ENCODE peak calls at places on chromosomes 6 and 20, in six cellular contexts. O, G, U, W, J and L are unnamed samples.

GRCh38 chr6:13767121-13767794 is 47.1 kb downstream of the MCUR1 start:
- DNase-seq in O (peak), G (peak), U (peak), W (peak), J (no peak), L (peak)

GRCh38 chr6:129416337-129416990 is 293.5 kb downstream of the ARHGAP18 start:
- DNase-seq in O (no peak), G (no peak), U (no peak), W (no peak), J (no peak), L (no peak)

GRCh38 chr20:24963672-24964517 is 14.8 kb downstream of the CST7 start:
- DNase-seq in O (no peak), G (no peak), U (peak), W (no peak), J (no peak), L (no peak)

GRCh38 chr6:106562001-106562400 is 67.3 kb downstream of the RTN4IP1 start:
- DNase-seq in O (no peak), G (no peak), U (no peak), W (no peak), J (no peak), L (no peak)

GRCh38 chr6:87941556-87942358 is 105.9 kb upstream of the SPACA1 start:
- DNase-seq in O (no peak), G (no peak), U (no peak), W (no peak), J (no peak), L (no peak)

GRCh38 chr6:90375681-90376439 is 79.2 kb upstream of the BACH2 start:
- DNase-seq in O (no peak), G (no peak), U (no peak), W (no peak), J (no peak), L (no peak)

GRCh38 chr6:106448000-106448426 is 87.5 kb downstream of the CRYBG1 start:
- DNase-seq in O (peak), G (no peak), U (no peak), W (peak), J (no peak), L (no peak)

GRCh38 chr20:830011-830521 is 3.4 kb upstream of the FAM110A start:
- DNase-seq in O (no peak), G (no peak), U (no peak), W (no peak), J (no peak), L (no peak)

GRCh38 chr6:19450651-19451050 is 386.5 kb upstream of the ID4 start:
- DNase-seq in O (no peak), G (no peak), U (no peak), W (no peak), J (no peak), L (no peak)

GRCh38 chr6:154518386-154518785 is 7.9 kb upstream of the CNKSR3 start:
- DNase-seq in O (no peak), G (no peak), U (no peak), W (no peak), J (no peak), L (no peak)

GRCh38 chr6:6002005-6002808 is 4.5 kb downstream of the NRN1 start:
- DNase-seq in O (no peak), G (no peak), U (no peak), W (no peak), J (no peak), L (no peak)

GRCh38 chr6:18362058-18362561 is 25.0 kb upstream of the RNF144B start:
- DNase-seq in O (no peak), G (peak), U (no peak), W (no peak), J (no peak), L (no peak)

GRCh38 chr20:774680-775057 is 6.4 kb upstream of the SLC52A3 start:
- DNase-seq in O (no peak), G (no peak), U (peak), W (no peak), J (no peak), L (no peak)

GRCh38 chr6:24980507-24981384 is 45.0 kb upstream of the RIPOR2 start:
- DNase-seq in O (no peak), G (no peak), U (no peak), W (no peak), J (no peak), L (no peak)

GRCh38 chr6:106764353-106764980 is 135.1 kb downstream of the QRSL1 start:
- DNase-seq in O (no peak), G (no peak), U (no peak), W (no peak), J (no peak), L (no peak)

GRCh38 chr20:32465092-32465900 is 107.2 kb downstream of the ASXL1 start:
- DNase-seq in O (no peak), G (peak), U (no peak), W (peak), J (no peak), L (peak)

GRCh38 chr6:31351734-31352496 is 5.1 kb downstream of the HLA-B start:
- DNase-seq in O (peak), G (no peak), U (no peak), W (no peak), J (no peak), L (no peak)

GRCh38 chr6:138088307-138088744 is 18.9 kb downstream of the PERP start:
- DNase-seq in O (no peak), G (no peak), U (no peak), W (no peak), J (no peak), L (no peak)

GRCh38 chr6:165659945-165660862 is 2.8 kb downstream of the PDE10A start:
- DNase-seq in O (no peak), G (no peak), U (peak), W (no peak), J (no peak), L (no peak)

GRCh38 chr6:958531-958930 is 265.6 kb upstream of the EXOC2 start:
- DNase-seq in O (no peak), G (no peak), U (no peak), W (no peak), J (no peak), L (no peak)

GRCh38 chr6:31122803-31123706 is 2.8 kb upstream of the CDSN start:
- DNase-seq in O (no peak), G (peak), U (no peak), W (peak), J (no peak), L (peak)

GRCh38 chr6:113901482-113901881 is 44.3 kb downstream of the MARCKS start:
- DNase-seq in O (no peak), G (no peak), U (no peak), W (no peak), J (no peak), L (no peak)

GRCh38 chr6:68740828-68741500 is 105.9 kb downstream of the ADGRB3 start:
- DNase-seq in O (no peak), G (no peak), U (no peak), W (no peak), J (no peak), L (no peak)

GRCh38 chr6:154230910-154231595 is 125.5 kb downstream of the IPCEF1 start:
- DNase-seq in O (no peak), G (no peak), U (no peak), W (no peak), J (no peak), L (no peak)

GRCh38 chr6:148239777-148240462 is 102.7 kb upstream of the SASH1 start:
- DNase-seq in O (no peak), G (no peak), U (no peak), W (no peak), J (no peak), L (no peak)

GRCh38 chr6:148240866-148241477 is 101.7 kb upstream of the SASH1 start:
- DNase-seq in O (no peak), G (no peak), U (no peak), W (no peak), J (no peak), L (no peak)

GRCh38 chr6:148240463-148240845 is 102.2 kb upstream of the SASH1 start:
- DNase-seq in O (no peak), G (no peak), U (no peak), W (no peak), J (no peak), L (no peak)

GRCh38 chr6:148239215-148239614 is 103.4 kb upstream of the SASH1 start:
- DNase-seq in O (no peak), G (no peak), U (no peak), W (no peak), J (no peak), L (no peak)

GRCh38 chr6:148242180-148242579 is 100.5 kb upstream of the SASH1 start:
- DNase-seq in O (no peak), G (no peak), U (no peak), W (no peak), J (no peak), L (no peak)
- TF ChIP-seq CTCF in O (no peak), G (no peak), U (no peak), W (no peak), J (no peak), L (no peak)

DNA sequence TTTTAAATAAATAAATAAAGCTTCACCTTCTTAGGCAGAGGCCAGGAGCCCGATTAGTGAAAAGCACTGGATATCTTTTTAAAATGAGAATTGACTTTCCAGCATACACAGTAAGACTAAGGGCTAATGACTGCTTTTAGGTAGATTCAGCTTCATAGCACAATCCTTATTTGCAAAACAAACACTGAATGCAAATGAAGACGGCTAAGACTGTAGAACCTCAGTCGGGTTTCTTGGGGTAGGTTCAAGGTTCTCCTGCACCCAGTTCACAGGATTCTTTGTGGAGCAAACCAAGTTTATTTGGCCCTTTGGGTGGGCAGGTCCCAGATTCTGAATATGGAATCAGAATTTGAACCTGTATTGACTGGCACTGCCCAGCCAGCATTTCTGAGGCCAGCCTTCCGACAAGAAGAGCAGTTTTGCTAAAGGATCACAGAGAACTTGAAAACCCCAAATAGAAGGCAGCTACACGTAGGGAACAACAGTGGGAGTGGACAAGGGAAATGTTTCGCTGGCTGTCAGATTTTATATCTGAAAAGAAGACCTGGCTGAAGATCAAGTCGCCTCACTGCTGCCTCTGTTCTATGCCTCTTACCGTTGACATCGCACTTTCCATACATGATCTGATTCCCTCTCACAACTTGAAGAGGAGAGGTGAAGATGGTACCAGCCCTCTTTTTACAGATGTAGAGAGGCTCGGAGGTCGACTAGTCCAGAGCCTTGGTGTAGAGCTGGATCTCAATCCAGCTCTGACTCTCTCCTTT is 8.2 kb downstream of the TRERF1 start:
- DNase-seq in O (peak), G (peak), U (peak), W (no peak), J (no peak), L (no peak)
- H3K4me3 ChIP-seq in O (no peak), G (peak), U (no peak), W (no peak), J (no peak), L (no peak)

GRCh38 chr6:15622045-15622750 is 40.6 kb downstream of the DTNBP1 start:
- DNase-seq in O (no peak), G (no peak), U (no peak), W (no peak), J (no peak), L (no peak)

GRCh38 chr6:15621203-15622044 is 41.4 kb downstream of the DTNBP1 start:
- DNase-seq in O (no peak), G (no peak), U (peak), W (peak), J (no peak), L (no peak)

GRCh38 chr6:15626160-15626559 is 36.7 kb downstream of the DTNBP1 start:
- DNase-seq in O (no peak), G (no peak), U (no peak), W (no peak), J (no peak), L (no peak)

GRCh38 chr6:15620616-15621015 is 42.2 kb downstream of the DTNBP1 start:
- DNase-seq in O (no peak), G (no peak), U (no peak), W (no peak), J (no peak), L (no peak)

GRCh38 chr6:15623282-15624116 is 39.3 kb downstream of the DTNBP1 start:
- DNase-seq in O (no peak), G (no peak), U (no peak), W (no peak), J (peak), L (no peak)
- TF ChIP-seq CTCF in O (peak), G (peak), U (no peak), W (peak), J (peak), L (peak)

GRCh38 chr6:157688960-157689599 is 134.0 kb upstream of the SNX9 start:
- DNase-seq in O (no peak), G (peak), U (peak), W (no peak), J (no peak), L (no peak)
- H3K4me3 ChIP-seq in O (no peak), G (no peak), U (no peak), W (no peak), J (no peak), L (no peak)

GRCh38 chr6:125787791-125788190 is 3.0 kb upstream of the NCOA7 start:
- DNase-seq in O (no peak), G (no peak), U (no peak), W (no peak), J (no peak), L (no peak)
- TF ChIP-seq CTCF in O (no peak), G (no peak), U (no peak), W (no peak), J (no peak), L (no peak)

GRCh38 chr20:49273696-49274277 is 4.1 kb downstream of the ZNFX1 start:
- DNase-seq in O (no peak), G (no peak), U (no peak), W (no peak), J (no peak), L (no peak)
- H3K4me3 ChIP-seq in O (no peak), G (no peak), U (no peak), W (no peak), J (no peak), L (no peak)

GRCh38 chr6:61809004-61809595 is 476.9 kb downstream of the KHDRBS2 start:
- DNase-seq in O (no peak), G (no peak), U (no peak), W (peak), J (peak), L (no peak)
- TF ChIP-seq CTCF in O (no peak), G (no peak), U (no peak), W (peak), J (peak), L (no peak)

DNA sequence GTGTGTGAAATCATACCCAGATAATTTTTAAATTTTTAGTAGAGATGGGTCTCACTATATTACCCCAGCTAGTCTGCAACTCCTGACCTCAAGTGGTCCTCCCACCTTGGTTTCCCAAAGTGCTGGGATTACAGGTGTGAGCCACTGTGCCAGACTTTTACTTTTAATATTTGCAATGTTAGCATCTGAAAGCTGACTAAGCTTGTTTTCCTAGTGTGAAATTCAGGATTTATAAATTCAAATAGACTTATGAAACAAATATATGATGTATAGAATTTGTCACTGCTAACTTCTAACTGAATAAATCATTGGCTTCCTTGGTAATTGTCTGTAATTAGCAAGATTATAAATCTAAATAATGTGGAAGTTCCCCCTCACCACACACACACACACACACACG is 58.8 kb upstream of the SLC22A23 start:
- DNase-seq in O (no peak), G (no peak), U (no peak), W (no peak), J (no peak), L (no peak)
- H3K4me3 ChIP-seq in O (no peak), G (no peak), U (no peak), W (no peak), J (no peak), L (no peak)